ENCODE peak calls at places on chromosomes 4 and X, in five cellular contexts. One of them, this sample, is unnamed.

GRCh38 chrX:93428497-93428896 is 244.9 kb downstream of the NAP1L3 start:
- DNase-seq in NT2/D1: no peak
- DNase-seq in non-pigmented ciliary epithelial cell: no peak
- DNase-seq in fibroblast of the aortic adventitia: no peak
- DNase-seq in amygdala: no peak
- DNase-seq in this sample: no peak

GRCh38 chr4:107629318-107629717 is 90.7 kb downstream of the PAPSS1 start:
- DNase-seq in fibroblast of the aortic adventitia: peak
- DNase-seq in amygdala: no peak
- DNase-seq in non-pigmented ciliary epithelial cell: no peak
- DNase-seq in NT2/D1: no peak
- DNase-seq in this sample: no peak

GRCh38 chrX:50813843-50814661 is at the start of gene SHROOM4:
- DNase-seq in fibroblast of the aortic adventitia: peak
- DNase-seq in NT2/D1: peak
- DNase-seq in non-pigmented ciliary epithelial cell: no peak
- DNase-seq in amygdala: peak
- DNase-seq in this sample: no peak

GRCh38 chr4:89364559-89364958 is 57.0 kb upstream of the GPRIN3 start:
- DNase-seq in amygdala: no peak
- DNase-seq in NT2/D1: no peak
- DNase-seq in fibroblast of the aortic adventitia: no peak
- DNase-seq in non-pigmented ciliary epithelial cell: no peak
- DNase-seq in this sample: no peak

GRCh38 chrX:149720021-149720689 is 8.3 kb downstream of the MAGEA11 start:
- DNase-seq in NT2/D1: no peak
- DNase-seq in non-pigmented ciliary epithelial cell: no peak
- DNase-seq in amygdala: no peak
- DNase-seq in fibroblast of the aortic adventitia: no peak
- DNase-seq in this sample: no peak

GRCh38 chr4:15149842-15150592 is 147.7 kb downstream of the CPEB2 start:
- DNase-seq in amygdala: peak
- DNase-seq in fibroblast of the aortic adventitia: peak
- DNase-seq in NT2/D1: no peak
- DNase-seq in non-pigmented ciliary epithelial cell: no peak
- DNase-seq in this sample: peak

GRCh38 chrX:29478336-29479069 is 736.9 kb upstream of the MAGEB2 start:
- DNase-seq in non-pigmented ciliary epithelial cell: no peak
- DNase-seq in amygdala: no peak
- DNase-seq in fibroblast of the aortic adventitia: peak
- DNase-seq in NT2/D1: peak
- DNase-seq in this sample: peak

GRCh38 chr4:148312996-148313490 is 129.2 kb downstream of the NR3C2 start:
- DNase-seq in amygdala: no peak
- DNase-seq in NT2/D1: no peak
- DNase-seq in non-pigmented ciliary epithelial cell: no peak
- DNase-seq in fibroblast of the aortic adventitia: no peak
- DNase-seq in this sample: no peak

GRCh38 chr4:74267998-74268606 is 40.2 kb upstream of the EPGN start:
- DNase-seq in fibroblast of the aortic adventitia: peak
- DNase-seq in NT2/D1: no peak
- DNase-seq in amygdala: no peak
- DNase-seq in non-pigmented ciliary epithelial cell: peak
- DNase-seq in this sample: peak

GRCh38 chrX:39519213-39519544 is 578.6 kb downstream of the BCOR start:
- DNase-seq in NT2/D1: no peak
- DNase-seq in amygdala: no peak
- DNase-seq in non-pigmented ciliary epithelial cell: no peak
- DNase-seq in fibroblast of the aortic adventitia: peak
- DNase-seq in this sample: no peak

GRCh38 chr4:69039071-69039470 is 57.2 kb upstream of the UGT2B7 start:
- DNase-seq in fibroblast of the aortic adventitia: peak
- DNase-seq in non-pigmented ciliary epithelial cell: no peak
- DNase-seq in NT2/D1: no peak
- DNase-seq in amygdala: no peak
- DNase-seq in this sample: no peak

GRCh38 chrX:98897191-98897590 is 1512.9 kb downstream of the PCDH19 start:
- DNase-seq in NT2/D1: no peak
- DNase-seq in amygdala: no peak
- DNase-seq in fibroblast of the aortic adventitia: no peak
- DNase-seq in non-pigmented ciliary epithelial cell: no peak
- DNase-seq in this sample: no peak

GRCh38 chr4:36979494-36979893 is 265.0 kb upstream of the NWD2 start:
- DNase-seq in non-pigmented ciliary epithelial cell: no peak
- DNase-seq in fibroblast of the aortic adventitia: no peak
- DNase-seq in NT2/D1: no peak
- DNase-seq in amygdala: no peak
- DNase-seq in this sample: no peak

GRCh38 chrX:93874554-93874953 is 200.5 kb downstream of the FAM133A start:
- DNase-seq in amygdala: no peak
- DNase-seq in NT2/D1: peak
- DNase-seq in fibroblast of the aortic adventitia: peak
- DNase-seq in non-pigmented ciliary epithelial cell: no peak
- DNase-seq in this sample: no peak

GRCh38 chr4:88158360-88159136 is at the start of gene ABCG2:
- DNase-seq in NT2/D1: peak
- DNase-seq in fibroblast of the aortic adventitia: peak
- DNase-seq in amygdala: no peak
- DNase-seq in non-pigmented ciliary epithelial cell: no peak
- DNase-seq in this sample: no peak

GRCh38 chrX:123771449-123772064 is 38.7 kb upstream of the THOC2 start:
- DNase-seq in amygdala: no peak
- DNase-seq in NT2/D1: no peak
- DNase-seq in fibroblast of the aortic adventitia: no peak
- DNase-seq in non-pigmented ciliary epithelial cell: no peak
- DNase-seq in this sample: no peak

GRCh38 chr4:147334478-147334877 is 146.4 kb upstream of the EDNRA start:
- DNase-seq in NT2/D1: no peak
- DNase-seq in amygdala: no peak
- DNase-seq in fibroblast of the aortic adventitia: peak
- DNase-seq in non-pigmented ciliary epithelial cell: peak
- DNase-seq in this sample: no peak

GRCh38 chr4:124647599-124647998 is 64.9 kb downstream of the ANKRD50 start:
- DNase-seq in amygdala: no peak
- DNase-seq in NT2/D1: no peak
- DNase-seq in fibroblast of the aortic adventitia: no peak
- DNase-seq in non-pigmented ciliary epithelial cell: no peak
- DNase-seq in this sample: no peak

GRCh38 chr4:83214079-83214478 is 70.5 kb downstream of the COQ2 start:
- DNase-seq in fibroblast of the aortic adventitia: no peak
- DNase-seq in amygdala: no peak
- DNase-seq in non-pigmented ciliary epithelial cell: no peak
- DNase-seq in NT2/D1: no peak
- DNase-seq in this sample: no peak

This sample was measured in A172.